ENCODE peak calls at places on chromosomes 7 and 10, in six cellular contexts. J is CD4-positive, alpha-beta T cell; N is GM20000; Y is endothelial cell; U is body of pancreas; I is upper lobe of right lung. W is an unnamed sample.

GRCh38 chr10:46028584-46029570 is 1.5 kb downstream of the NCOA4 start:
- DNase-seq in U (peak; percentile 51), N (peak; percentile 65), Y (no peak), J (no peak), I (no peak), W (peak; percentile 60)

GRCh38 chr7:112942981-112943380 is 143.6 kb downstream of the GPR85 start:
- DNase-seq in N (no peak), U (no peak), I (no peak), J (no peak), Y (no peak), W (no peak)

GRCh38 chr7:101898019-101898575 is 80.7 kb downstream of the CUX1 start:
- DNase-seq in I (no peak), N (no peak), Y (no peak), U (no peak), J (no peak), W (no peak)

GRCh38 chr7:138828302-138828701 is 30.3 kb upstream of the ATP6V0A4 start:
- DNase-seq in J (no peak), Y (no peak), N (no peak), U (no peak), I (no peak), W (no peak)

GRCh38 chr7:54841772-54842707 is 83.0 kb upstream of the SEC61G start:
- DNase-seq in J (no peak), Y (peak; percentile 55), U (peak; percentile 42), I (no peak), N (no peak), W (peak; percentile 67)

GRCh38 chr7:69871213-69871885 is 273.1 kb downstream of the AUTS2 start:
- DNase-seq in Y (no peak), J (no peak), I (no peak), N (no peak), U (no peak), W (no peak)

GRCh38 chr7:142698429-142698828 is 50.8 kb upstream of the PRSS1 start:
- DNase-seq in Y (no peak), J (no peak), N (no peak), U (no peak), I (no peak), W (no peak)

GRCh38 chr10:120600871-120601644 is 144.0 kb downstream of the PLPP4 start:
- DNase-seq in J (no peak), Y (peak; percentile 46), U (no peak), N (no peak), I (no peak), W (no peak)

GRCh38 chr10:133390597-133391248 is 3.2 kb upstream of the MTG1 start:
- DNase-seq in Y (no peak), I (peak; percentile 36), U (peak; percentile 8), J (no peak), N (peak; percentile 41), W (no peak)

GRCh38 chr7:31074403-31074802 is 22.3 kb downstream of the ADCYAP1R1 start:
- DNase-seq in J (no peak), U (no peak), Y (no peak), I (peak; percentile 61), N (no peak), W (peak; percentile 33)

GRCh38 chr10:124646483-124647352 is 97.5 kb downstream of the FAM53B start:
- DNase-seq in J (no peak), U (peak; percentile 46), I (peak; percentile 85), Y (no peak), N (no peak), W (peak; percentile 76)

GRCh38 chr7:20435305-20435704 is 104.6 kb downstream of the ITGB8 start:
- DNase-seq in Y (no peak), N (no peak), J (no peak), U (peak; percentile 26), I (no peak), W (no peak)

GRCh38 chr7:22851140-22851539 is 28.5 kb upstream of the TOMM7 start:
- DNase-seq in I (no peak), J (no peak), Y (no peak), U (no peak), N (no peak), W (no peak)

GRCh38 chr7:22853138-22853537 is 30.5 kb upstream of the TOMM7 start:
- DNase-seq in N (no peak), J (no peak), Y (no peak), I (no peak), U (no peak), W (no peak)

GRCh38 chr7:22854158-22855048 is 31.8 kb upstream of the TOMM7 start:
- DNase-seq in Y (peak; percentile 52), U (peak; percentile 83), N (peak; percentile 96), J (peak; percentile 66), I (peak; percentile 95), W (peak; percentile 80)

GRCh38 chr7:22855049-22855392 is 32.4 kb upstream of the TOMM7 start:
- DNase-seq in N (no peak), Y (no peak), J (no peak), U (no peak), I (no peak), W (no peak)

GRCh38 chr7:22853674-22854157 is 31.1 kb upstream of the TOMM7 start:
- DNase-seq in N (no peak), I (peak; percentile 63), U (no peak), Y (no peak), J (no peak), W (no peak)
- TF ChIP-seq CTCF in N (peak; percentile 22), I (no peak), U (no peak), Y (no peak), J (no peak), W (no peak)

GRCh38 chr10:62373995-62374861 is at the start of gene ZNF365:
- DNase-seq in N (peak; percentile 38), J (peak; percentile 21), Y (peak; percentile 34), U (peak; percentile 16), I (peak; percentile 64), W (peak; percentile 55)
- TF ChIP-seq CTCF in N (no peak), J (no peak), Y (no peak), U (no peak), I (no peak), W (no peak)

GRCh38 chr7:98165827-98166667 is 45.2 kb upstream of the BHLHA15 start:
- DNase-seq in U (peak; percentile 79), J (peak; percentile 38), Y (peak; percentile 74), I (peak; percentile 84), N (peak; percentile 58), W (peak; percentile 80)
- TF ChIP-seq CTCF in U (peak; percentile 89), J (peak; percentile 44), Y (peak; percentile 30), I (peak; percentile 71), N (peak; percentile 40), W (peak; percentile 76)

DNA sequence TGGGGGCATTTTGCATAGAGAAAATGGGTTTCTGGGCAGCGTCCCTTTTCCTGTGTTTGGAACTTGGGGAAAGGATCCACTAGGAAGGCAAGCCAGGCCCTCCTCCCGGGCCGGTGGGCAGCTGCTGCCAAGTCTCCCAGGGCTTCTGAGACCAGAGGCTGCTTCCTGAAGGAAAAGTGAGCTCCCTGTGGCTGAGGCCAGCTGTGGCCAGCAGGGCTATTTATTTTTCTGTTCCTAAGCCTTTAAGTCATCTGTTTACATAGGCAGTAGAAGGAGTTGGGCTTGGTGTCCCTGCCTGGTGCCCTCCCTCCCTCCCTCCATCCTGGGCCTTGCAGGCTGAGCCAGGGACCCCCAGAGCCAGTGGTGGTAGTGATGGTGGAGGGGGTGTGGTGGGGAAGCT is 70.5 kb upstream of the COL13A1 start:
- DNase-seq in I (peak; percentile 60), J (no peak), N (no peak), U (no peak), Y (no peak), W (no peak)
- TF ChIP-seq CTCF in I (no peak), J (no peak), N (no peak), U (no peak), Y (no peak), W (no peak)

GRCh38 chr7:85887133-85887532 is 700.3 kb upstream of the SEMA3D start:
- DNase-seq in J (no peak), I (no peak), Y (no peak), N (no peak), U (no peak), W (no peak)

GRCh38 chr7:85890244-85890811 is 703.5 kb upstream of the SEMA3D start:
- DNase-seq in I (no peak), U (no peak), Y (no peak), N (peak; percentile 24), J (no peak), W (no peak)
- TF ChIP-seq CTCF in I (peak; percentile 56), U (peak; percentile 63), Y (peak; percentile 78), N (no peak), J (no peak), W (peak; percentile 47)

GRCh38 chr7:156892821-156893706 is at the start of gene LMBR1:
- DNase-seq in J (peak; percentile 92), U (peak; percentile 95), I (peak; percentile 97), N (peak; percentile 99), Y (peak; percentile 97), W (peak; percentile 96)
- TF ChIP-seq CTCF in J (peak; percentile 72), U (peak; percentile 93), I (peak; percentile 64), N (no peak), Y (peak; percentile 72), W (peak; percentile 87)

DNA sequence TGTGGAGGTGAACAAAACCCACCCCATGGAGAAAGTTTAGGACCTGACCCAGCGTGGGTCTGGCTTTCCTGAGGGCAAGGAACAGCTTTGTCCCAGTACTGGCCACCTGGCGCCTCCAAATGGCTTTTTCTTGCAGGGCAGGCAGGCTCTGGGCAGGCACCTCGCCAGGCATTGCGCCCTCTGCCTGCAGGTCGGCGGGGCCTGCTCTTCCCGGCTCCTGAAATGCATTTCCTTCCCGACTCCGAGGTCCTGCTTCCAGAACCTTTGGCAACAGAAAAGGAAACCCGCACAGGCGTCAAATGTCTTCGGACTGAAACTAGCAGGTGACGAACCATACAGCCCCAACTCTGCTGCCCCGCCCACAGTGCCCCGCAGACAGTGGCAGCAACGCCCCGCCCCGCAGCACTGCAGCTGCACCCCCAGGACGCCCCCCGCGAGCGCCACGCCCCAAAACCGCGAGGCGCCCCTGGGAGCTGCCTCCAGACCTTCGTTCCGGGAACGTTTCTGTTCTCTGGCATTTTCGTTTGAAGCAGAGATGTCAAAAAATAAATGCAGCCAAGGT is 65.5 kb downstream of the C10orf143 start:
- DNase-seq in J (no peak), I (peak; percentile 48), N (no peak), Y (peak; percentile 55), U (no peak), W (no peak)
- TF ChIP-seq CTCF in J (no peak), I (no peak), N (no peak), Y (no peak), U (no peak), W (no peak)

DNA sequence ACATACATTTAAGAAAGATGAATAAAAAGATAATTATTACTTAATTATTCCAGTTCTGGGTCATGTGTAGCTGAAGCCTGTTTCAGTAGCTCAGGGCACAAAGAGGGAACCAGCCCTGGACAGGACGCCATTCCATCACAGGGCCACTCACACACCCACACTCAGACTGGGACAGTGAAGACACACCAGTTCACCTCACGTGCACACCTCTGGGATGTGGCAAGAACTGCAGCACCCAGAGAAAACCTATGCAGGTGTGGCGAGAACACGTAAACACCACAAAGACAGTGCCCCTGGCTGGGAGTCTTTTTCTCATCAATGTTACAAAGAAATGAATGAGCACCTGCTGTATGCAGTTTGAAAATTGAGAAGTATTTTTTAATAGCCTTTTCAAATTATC is 1.6 kb upstream of the IDI1 start:
- DNase-seq in Y (no peak), U (no peak), I (no peak), J (peak; percentile 17), N (peak; percentile 45), W (peak; percentile 62)
- TF ChIP-seq CTCF in Y (no peak), U (no peak), I (no peak), J (no peak), N (no peak), W (no peak)

GRCh38 chr10:61897671-61898434 is 3.6 kb upstream of the ARID5B start:
- DNase-seq in I (no peak), J (no peak), Y (peak; percentile 29), U (peak; percentile 58), N (no peak), W (peak; percentile 62)
- TF ChIP-seq CTCF in I (peak; percentile 48), J (no peak), Y (no peak), U (peak; percentile 67), N (no peak), W (peak; percentile 48)

W was measured in right lobe of liver.